ENCODE peak calls at places on chromosomes 11 and 22, in ten cellular contexts. O is suprapubic skin; E is stimulated activated CD4-positive, alpha-beta T cell treated with anti-CD3 and anti-CD28 coated beads, Interleukin-15, amount 100 ng/mL, for 1 hour; W is stimulated activated CD8-positive, alpha-beta memory T cell treated with anti-CD3 and anti-CD28 coated beads, Interleukin-12 subunit alpha, Interleukin-12 subunit beta, amount 100 ng/mL, for 4 hours; U is mesothelial cell of epicardium; J is NCI-H2081; V is GM12865; I is kidney; P is GM19239; T is NCI-H774. D is an unnamed sample.

GRCh38 chr11:6404341-6405038 is 14.2 kb downstream of the SMPD1 start:
- DNase-seq in J (no peak), W (no peak), E (no peak), V (no peak), U (no peak), O (no peak), I (no peak), T (no peak), P (no peak), D (no peak)

GRCh38 chr22:41844513-41844912 is 11.6 kb downstream of the SREBF2 start:
- DNase-seq in V (no peak), U (no peak), O (no peak), J (no peak), E (no peak), W (no peak), I (no peak), P (no peak), T (no peak), D (no peak)

GRCh38 chr11:110425751-110426545 is 3.8 kb upstream of the FDX1 start:
- DNase-seq in T (no peak), O (no peak), U (no peak), P (no peak), E (no peak), W (no peak), J (no peak), V (no peak), I (no peak), D (no peak)

GRCh38 chr11:26851696-26852095 is 129.8 kb upstream of the SLC5A12 start:
- DNase-seq in E (no peak), T (no peak), V (no peak), J (no peak), U (no peak), O (no peak), W (no peak), P (no peak), I (no peak), D (no peak)

GRCh38 chr22:45296628-45297297 is 12.0 kb downstream of the UPK3A start:
- DNase-seq in P (no peak), J (no peak), I (no peak), O (no peak), U (no peak), T (no peak), W (no peak), V (peak), E (no peak), D (no peak)

GRCh38 chr11:8567597-8568198 is 26.3 kb downstream of the STK33 start:
- DNase-seq in V (peak), U (no peak), O (no peak), I (no peak), P (no peak), T (no peak), J (no peak), W (no peak), E (no peak), D (no peak)

GRCh38 chr11:503179-503981 is 3.7 kb downstream of the RNH1 start:
- DNase-seq in V (peak), U (no peak), T (no peak), W (no peak), I (no peak), O (peak), J (no peak), P (no peak), E (no peak), D (no peak)

GRCh38 chr22:24088796-24089195 is 77.7 kb downstream of the CABIN1 start:
- DNase-seq in P (no peak), V (no peak), J (no peak), U (no peak), I (peak), T (no peak), E (no peak), W (no peak), O (no peak), D (no peak)

GRCh38 chr11:296976-297665 is 2.2 kb downstream of the IFITM5 start:
- DNase-seq in V (no peak), U (no peak), T (no peak), I (peak), J (no peak), O (no peak), E (no peak), P (no peak), W (no peak), D (no peak)

GRCh38 chr11:20050551-20051333 is 109.5 kb downstream of the DBX1 start:
- DNase-seq in P (no peak), E (no peak), U (no peak), W (no peak), I (no peak), T (no peak), O (no peak), V (no peak), J (no peak), D (no peak)

GRCh38 chr11:106131998-106132397 is 54.5 kb downstream of the AASDHPPT start:
- DNase-seq in U (no peak), I (no peak), W (no peak), J (no peak), E (no peak), T (no peak), O (no peak), V (no peak), P (no peak), D (no peak)

GRCh38 chr11:72491001-72491400 is 56.7 kb upstream of the CLPB start:
- DNase-seq in T (no peak), V (no peak), I (no peak), J (no peak), U (no peak), W (no peak), O (no peak), E (no peak), P (no peak), D (no peak)

GRCh38 chr11:119093951-119094815 is 7.5 kb downstream of the DPAGT1 start:
- DNase-seq in O (no peak), I (peak), W (peak), V (peak), P (no peak), J (no peak), T (no peak), U (peak), E (peak), D (no peak)

GRCh38 chr11:545171-545570 is 7.8 kb downstream of the LRRC56 start:
- DNase-seq in V (no peak), W (no peak), I (no peak), E (no peak), J (no peak), T (no peak), P (no peak), U (no peak), O (no peak), D (no peak)

GRCh38 chr11:46347637-46348311 is 511 bp downstream of the DGKZ start:
- DNase-seq in U (no peak), O (no peak), W (no peak), J (no peak), V (no peak), T (no peak), I (peak), E (no peak), P (no peak), D (no peak)

GRCh38 chr11:88861618-88862017 is 204.2 kb downstream of the GRM5 start:
- DNase-seq in P (no peak), U (no peak), O (no peak), I (no peak), J (peak), W (no peak), E (no peak), V (no peak), T (peak), D (peak)